ENCODE peak calls at places on chromosome 15, in eight cellular contexts. One of them, this sample, is unnamed.

GRCh38 chr15:62112616-62113593 is 46.1 kb downstream of the C2CD4A start:
- DNase-seq in psoas muscle: no peak
- DNase-seq in heart right ventricle: no peak
- DNase-seq in GM06990: no peak
- DNase-seq in choroid plexus epithelial cell: peak; percentile 87
- DNase-seq in upper lobe of left lung: peak; percentile 67
- DNase-seq in cardiac muscle cell: no peak
- DNase-seq in lower lobe of right lung: no peak
- DNase-seq in this sample: no peak

GRCh38 chr15:63905558-63906265 is 72.0 kb upstream of the HERC1 start:
- DNase-seq in lower lobe of right lung: no peak
- DNase-seq in psoas muscle: no peak
- DNase-seq in heart right ventricle: no peak
- DNase-seq in choroid plexus epithelial cell: peak; percentile 27
- DNase-seq in cardiac muscle cell: no peak
- DNase-seq in GM06990: no peak
- DNase-seq in upper lobe of left lung: no peak
- DNase-seq in this sample: no peak

GRCh38 chr15:46918462-46919125 is 798.7 kb upstream of the SEMA6D start:
- DNase-seq in heart right ventricle: no peak
- DNase-seq in lower lobe of right lung: no peak
- DNase-seq in cardiac muscle cell: no peak
- DNase-seq in choroid plexus epithelial cell: no peak
- DNase-seq in upper lobe of left lung: no peak
- DNase-seq in GM06990: no peak
- DNase-seq in psoas muscle: no peak
- DNase-seq in this sample: no peak

GRCh38 chr15:67405208-67406191 is 115.4 kb upstream of the C15orf61 start:
- DNase-seq in heart right ventricle: no peak
- DNase-seq in GM06990: no peak
- DNase-seq in lower lobe of right lung: no peak
- DNase-seq in choroid plexus epithelial cell: peak; percentile 65
- DNase-seq in upper lobe of left lung: no peak
- DNase-seq in psoas muscle: no peak
- DNase-seq in cardiac muscle cell: peak; percentile 9
- DNase-seq in this sample: no peak

GRCh38 chr15:73233623-73234022 is 135.1 kb downstream of the HCN4 start:
- DNase-seq in GM06990: no peak
- DNase-seq in upper lobe of left lung: no peak
- DNase-seq in heart right ventricle: no peak
- DNase-seq in choroid plexus epithelial cell: no peak
- DNase-seq in lower lobe of right lung: no peak
- DNase-seq in cardiac muscle cell: no peak
- DNase-seq in psoas muscle: no peak
- DNase-seq in this sample: no peak

GRCh38 chr15:44692659-44693058 is 18.5 kb downstream of the PATL2 start:
- DNase-seq in choroid plexus epithelial cell: no peak
- DNase-seq in psoas muscle: no peak
- DNase-seq in heart right ventricle: no peak
- DNase-seq in cardiac muscle cell: no peak
- DNase-seq in upper lobe of left lung: no peak
- DNase-seq in GM06990: no peak
- DNase-seq in lower lobe of right lung: no peak
- DNase-seq in this sample: no peak

GRCh38 chr15:48650931-48651330 is 5.4 kb upstream of the FBN1 start:
- DNase-seq in psoas muscle: no peak
- DNase-seq in choroid plexus epithelial cell: no peak
- DNase-seq in GM06990: no peak
- DNase-seq in lower lobe of right lung: no peak
- DNase-seq in cardiac muscle cell: no peak
- DNase-seq in heart right ventricle: no peak
- DNase-seq in upper lobe of left lung: no peak
- DNase-seq in this sample: no peak

GRCh38 chr15:61871926-61872522 is 188.2 kb downstream of the VPS13C start:
- DNase-seq in cardiac muscle cell: peak; percentile 7
- DNase-seq in choroid plexus epithelial cell: peak; percentile 50
- DNase-seq in lower lobe of right lung: no peak
- DNase-seq in psoas muscle: no peak
- DNase-seq in heart right ventricle: no peak
- DNase-seq in GM06990: no peak
- DNase-seq in upper lobe of left lung: no peak
- DNase-seq in this sample: no peak

GRCh38 chr15:56082263-56082761 is 88.9 kb upstream of the NEDD4 start:
- DNase-seq in heart right ventricle: no peak
- DNase-seq in GM06990: no peak
- DNase-seq in cardiac muscle cell: no peak
- DNase-seq in choroid plexus epithelial cell: no peak
- DNase-seq in psoas muscle: no peak
- DNase-seq in upper lobe of left lung: no peak
- DNase-seq in lower lobe of right lung: no peak
- DNase-seq in this sample: no peak

GRCh38 chr15:79265987-79266579 is 16.4 kb upstream of the ANKRD34C start:
- DNase-seq in GM06990: no peak
- DNase-seq in upper lobe of left lung: no peak
- DNase-seq in heart right ventricle: no peak
- DNase-seq in lower lobe of right lung: no peak
- DNase-seq in choroid plexus epithelial cell: no peak
- DNase-seq in psoas muscle: no peak
- DNase-seq in cardiac muscle cell: no peak
- DNase-seq in this sample: no peak

GRCh38 chr15:67172172-67172571 is 82.3 kb downstream of the AAGAB start:
- DNase-seq in cardiac muscle cell: no peak
- DNase-seq in lower lobe of right lung: no peak
- DNase-seq in GM06990: no peak
- DNase-seq in choroid plexus epithelial cell: no peak
- DNase-seq in heart right ventricle: no peak
- DNase-seq in psoas muscle: peak; percentile 53
- DNase-seq in upper lobe of left lung: no peak
- DNase-seq in this sample: no peak

GRCh38 chr15:82132116-82132515 is 86.3 kb upstream of the MEX3B start:
- DNase-seq in GM06990: no peak
- DNase-seq in psoas muscle: no peak
- DNase-seq in upper lobe of left lung: no peak
- DNase-seq in choroid plexus epithelial cell: no peak
- DNase-seq in lower lobe of right lung: no peak
- DNase-seq in cardiac muscle cell: no peak
- DNase-seq in heart right ventricle: no peak
- DNase-seq in this sample: no peak

GRCh38 chr15:48406240-48406891 is 75.1 kb downstream of the DUT start:
- DNase-seq in cardiac muscle cell: no peak
- DNase-seq in upper lobe of left lung: no peak
- DNase-seq in choroid plexus epithelial cell: no peak
- DNase-seq in heart right ventricle: no peak
- DNase-seq in psoas muscle: no peak
- DNase-seq in GM06990: no peak
- DNase-seq in lower lobe of right lung: no peak
- DNase-seq in this sample: no peak

GRCh38 chr15:99084965-99085364 is 19.9 kb upstream of the SYNM start:
- DNase-seq in lower lobe of right lung: no peak
- DNase-seq in cardiac muscle cell: no peak
- DNase-seq in choroid plexus epithelial cell: no peak
- DNase-seq in upper lobe of left lung: no peak
- DNase-seq in psoas muscle: no peak
- DNase-seq in heart right ventricle: no peak
- DNase-seq in GM06990: no peak
- DNase-seq in this sample: no peak

GRCh38 chr15:90482124-90483011 is 47.4 kb upstream of the CRTC3 start:
- DNase-seq in lower lobe of right lung: no peak
- DNase-seq in choroid plexus epithelial cell: peak; percentile 82
- DNase-seq in cardiac muscle cell: peak; percentile 41
- DNase-seq in heart right ventricle: no peak
- DNase-seq in upper lobe of left lung: no peak
- DNase-seq in psoas muscle: no peak
- DNase-seq in GM06990: no peak
- DNase-seq in this sample: no peak

GRCh38 chr15:57305009-57305408 is 71.3 kb upstream of the CGNL1 start:
- DNase-seq in lower lobe of right lung: no peak
- DNase-seq in cardiac muscle cell: no peak
- DNase-seq in psoas muscle: no peak
- DNase-seq in GM06990: no peak
- DNase-seq in heart right ventricle: no peak
- DNase-seq in choroid plexus epithelial cell: no peak
- DNase-seq in upper lobe of left lung: no peak
- DNase-seq in this sample: no peak

GRCh38 chr15:57307527-57308193 is 68.6 kb upstream of the CGNL1 start:
- DNase-seq in cardiac muscle cell: no peak
- DNase-seq in heart right ventricle: no peak
- DNase-seq in choroid plexus epithelial cell: peak; percentile 25
- DNase-seq in lower lobe of right lung: no peak
- DNase-seq in psoas muscle: no peak
- DNase-seq in GM06990: no peak
- DNase-seq in upper lobe of left lung: no peak
- DNase-seq in this sample: no peak

GRCh38 chr15:57310876-57311275 is 65.4 kb upstream of the CGNL1 start:
- DNase-seq in lower lobe of right lung: no peak
- DNase-seq in choroid plexus epithelial cell: no peak
- DNase-seq in psoas muscle: no peak
- DNase-seq in upper lobe of left lung: no peak
- DNase-seq in GM06990: no peak
- DNase-seq in heart right ventricle: no peak
- DNase-seq in cardiac muscle cell: no peak
- DNase-seq in this sample: no peak

GRCh38 chr15:57306305-57306943 is 69.9 kb upstream of the CGNL1 start:
- DNase-seq in upper lobe of left lung: peak; percentile 84
- DNase-seq in cardiac muscle cell: peak; percentile 85
- DNase-seq in psoas muscle: peak; percentile 94
- DNase-seq in GM06990: peak; percentile 82
- DNase-seq in lower lobe of right lung: peak; percentile 91
- DNase-seq in heart right ventricle: peak; percentile 92
- DNase-seq in choroid plexus epithelial cell: peak; percentile 64
- DNase-seq in this sample: no peak

GRCh38 chr15:57306944-57307411 is 69.3 kb upstream of the CGNL1 start:
- DNase-seq in psoas muscle: no peak
- DNase-seq in GM06990: no peak
- DNase-seq in choroid plexus epithelial cell: no peak
- DNase-seq in lower lobe of right lung: no peak
- DNase-seq in heart right ventricle: no peak
- DNase-seq in cardiac muscle cell: no peak
- DNase-seq in upper lobe of left lung: no peak
- DNase-seq in this sample: no peak
- H3K4me3 ChIP-seq in psoas muscle: peak overlapping the region; percentile 78
- H3K4me3 ChIP-seq in GM06990: peak overlapping the region; percentile 16
- H3K4me3 ChIP-seq in choroid plexus epithelial cell: peak overlapping the region; percentile 67
- H3K4me3 ChIP-seq in lower lobe of right lung: peak overlapping the region; percentile 72
- H3K4me3 ChIP-seq in heart right ventricle: peak overlapping the region; percentile 66
- H3K4me3 ChIP-seq in cardiac muscle cell: peak overlapping the region; percentile 21
- H3K4me3 ChIP-seq in upper lobe of left lung: peak overlapping the region; percentile 1
- H3K4me3 ChIP-seq in this sample: peak overlapping the region; percentile 49

DNA sequence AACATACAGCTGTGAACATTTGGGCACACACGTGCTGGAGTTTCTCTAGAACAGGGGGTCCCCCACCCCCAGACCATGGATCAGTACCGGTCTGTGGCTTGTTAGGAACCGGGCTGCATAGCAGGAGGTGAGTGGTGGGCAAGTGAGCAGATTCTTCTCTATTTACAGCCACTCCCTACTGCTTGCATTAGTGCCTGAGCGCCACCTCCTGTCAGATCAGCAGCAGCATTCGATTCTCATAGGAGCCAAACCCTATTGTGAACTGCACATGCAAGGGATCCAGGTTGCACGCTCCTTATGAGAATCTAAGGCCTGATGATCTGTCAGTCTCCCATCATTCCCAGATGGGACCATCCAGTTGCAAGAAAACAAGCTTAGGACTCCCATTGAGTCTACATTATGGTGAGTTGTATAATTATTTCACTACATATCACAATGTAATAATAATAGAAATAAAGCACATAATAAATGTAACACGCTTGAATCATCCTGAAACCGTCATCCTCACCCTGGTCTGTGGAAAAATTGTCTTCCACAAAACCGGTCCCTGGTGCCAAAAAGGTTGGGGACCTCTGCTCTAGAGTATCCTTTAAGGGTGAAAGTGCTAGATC is 25.8 kb downstream of the CHRM5 start:
- DNase-seq in GM06990: no peak
- DNase-seq in upper lobe of left lung: no peak
- DNase-seq in psoas muscle: no peak
- DNase-seq in lower lobe of right lung: no peak
- DNase-seq in heart right ventricle: no peak
- DNase-seq in cardiac muscle cell: peak; percentile 28
- DNase-seq in choroid plexus epithelial cell: peak; percentile 79
- DNase-seq in this sample: peak; percentile 4
- TF ChIP-seq CTCF in GM06990: peak; percentile 57
- TF ChIP-seq CTCF in upper lobe of left lung: no peak
- TF ChIP-seq CTCF in psoas muscle: no peak
- TF ChIP-seq CTCF in lower lobe of right lung: peak; percentile 15
- TF ChIP-seq CTCF in heart right ventricle: no peak
- TF ChIP-seq CTCF in cardiac muscle cell: peak; percentile 55
- TF ChIP-seq CTCF in choroid plexus epithelial cell: peak; percentile 81
- TF ChIP-seq CTCF in this sample: peak; percentile 56

DNA sequence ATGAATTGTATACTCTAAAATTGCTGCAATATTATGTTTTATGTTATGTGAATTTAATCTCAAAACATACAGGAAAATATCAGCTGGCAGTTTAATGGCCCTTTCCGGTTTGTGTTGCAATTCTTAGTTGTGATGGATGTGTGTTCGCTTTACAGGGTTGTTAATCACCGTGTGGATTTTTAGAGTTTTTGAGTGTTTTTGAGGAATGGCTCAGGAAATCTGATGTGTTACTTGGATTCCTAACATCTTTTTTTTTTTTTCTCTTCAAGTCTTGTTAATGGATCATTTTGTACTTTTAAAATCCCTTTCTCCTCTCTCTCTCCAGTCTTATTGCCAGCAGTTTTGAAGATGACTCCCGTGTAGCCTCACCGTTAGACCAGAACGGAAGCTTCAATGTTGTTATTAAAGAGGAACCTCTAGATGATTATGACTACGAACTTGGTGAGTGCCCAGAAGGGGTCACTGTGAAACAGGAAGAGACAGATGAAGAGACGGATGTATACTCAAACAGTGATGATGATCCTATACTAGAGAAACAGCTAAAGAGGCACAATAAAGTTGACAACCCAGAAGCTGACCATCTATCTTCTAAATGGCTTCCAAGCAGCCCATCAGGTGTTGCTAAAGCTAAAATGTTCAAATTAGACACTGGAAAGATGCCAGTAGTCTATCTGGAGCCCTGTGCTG is 35.7 kb downstream of the MGA start:
- DNase-seq in choroid plexus epithelial cell: peak; percentile 82
- DNase-seq in cardiac muscle cell: peak; percentile 14
- DNase-seq in upper lobe of left lung: peak; percentile 33
- DNase-seq in heart right ventricle: no peak
- DNase-seq in GM06990: peak; percentile 15
- DNase-seq in lower lobe of right lung: no peak
- DNase-seq in psoas muscle: no peak
- DNase-seq in this sample: peak; percentile 55
- H3K4me3 ChIP-seq in choroid plexus epithelial cell: no peak overlapping the region
- H3K4me3 ChIP-seq in cardiac muscle cell: no peak overlapping the region
- H3K4me3 ChIP-seq in upper lobe of left lung: no peak overlapping the region
- H3K4me3 ChIP-seq in heart right ventricle: no peak overlapping the region
- H3K4me3 ChIP-seq in GM06990: no peak overlapping the region
- H3K4me3 ChIP-seq in lower lobe of right lung: no peak overlapping the region
- H3K4me3 ChIP-seq in psoas muscle: no peak overlapping the region
- H3K4me3 ChIP-seq in this sample: no peak overlapping the region

DNA sequence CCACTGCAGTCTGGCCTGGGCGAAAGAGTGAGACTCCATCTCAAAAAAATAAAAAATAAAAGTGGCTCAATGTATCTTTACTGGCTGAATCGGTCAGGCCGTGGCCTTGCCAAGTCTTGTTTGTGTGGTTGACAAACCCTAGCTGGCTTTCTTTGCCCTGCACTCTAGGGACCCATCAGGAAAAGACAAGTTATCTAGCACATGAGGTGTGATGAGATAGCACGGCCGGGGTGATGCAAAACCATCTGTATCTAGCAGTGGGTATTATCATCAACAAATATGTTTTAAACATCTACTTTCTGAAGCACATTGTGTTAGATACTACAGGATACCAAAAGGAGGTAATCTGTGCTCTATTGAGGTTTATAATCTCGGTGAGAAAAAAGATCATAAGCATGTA is 3.9 kb upstream of the DPP8 start:
- DNase-seq in choroid plexus epithelial cell: no peak
- DNase-seq in lower lobe of right lung: no peak
- DNase-seq in psoas muscle: no peak
- DNase-seq in upper lobe of left lung: no peak
- DNase-seq in heart right ventricle: no peak
- DNase-seq in GM06990: no peak
- DNase-seq in cardiac muscle cell: no peak
- DNase-seq in this sample: no peak
- TF ChIP-seq CTCF in choroid plexus epithelial cell: no peak
- TF ChIP-seq CTCF in lower lobe of right lung: no peak
- TF ChIP-seq CTCF in psoas muscle: no peak
- TF ChIP-seq CTCF in upper lobe of left lung: no peak
- TF ChIP-seq CTCF in heart right ventricle: no peak
- TF ChIP-seq CTCF in GM06990: no peak
- TF ChIP-seq CTCF in cardiac muscle cell: no peak
- TF ChIP-seq CTCF in this sample: no peak